ENCODE peak calls at places on chromosomes 13 and 19, in seven cellular contexts. Y is foreskin keratinocyte; H is ovary; A is PC-3; I is fibroblast of lung; M is CD8-positive, alpha-beta memory T cell; Z is ascending aorta. U is an unnamed sample.

GRCh38 chr19:23287620-23288019 is 37.4 kb upstream of the ZNF724 start:
- DNase-seq in A (no peak), Z (no peak), I (no peak), M (no peak), Y (no peak), H (no peak), U (no peak)

GRCh38 chr13:100633461-100633860 is 41.1 kb downstream of the TMTC4 start:
- DNase-seq in I (peak), Z (no peak), Y (peak), M (no peak), A (peak), H (no peak), U (peak)

GRCh38 chr19:30227071-30227621 is 145.0 kb upstream of the ZNF536 start:
- DNase-seq in H (no peak), I (no peak), Z (no peak), M (no peak), A (no peak), Y (no peak), U (no peak)

GRCh38 chr13:22449251-22449650 is 731.5 kb upstream of the SGCG start:
- DNase-seq in Z (no peak), I (no peak), M (no peak), A (no peak), H (no peak), Y (no peak), U (no peak)

GRCh38 chr13:30581582-30581981 is 36.1 kb upstream of the USPL1 start:
- DNase-seq in M (no peak), H (no peak), I (no peak), Y (peak), Z (no peak), A (peak), U (no peak)

GRCh38 chr13:37652596-37652995 is 54.0 kb upstream of the POSTN start:
- DNase-seq in Z (no peak), Y (peak), H (no peak), M (no peak), I (peak), A (peak), U (no peak)

GRCh38 chr13:101149735-101150380 is 266.4 kb downstream of the NALCN start:
- DNase-seq in Y (no peak), I (peak), A (peak), H (no peak), Z (no peak), M (no peak), U (no peak)

GRCh38 chr19:23002690-23003422 is at the start of gene ZNF728:
- DNase-seq in Z (peak), A (no peak), H (peak), Y (no peak), M (no peak), I (no peak), U (no peak)

GRCh38 chr13:60957816-60958215 is 457.8 kb downstream of the PCDH20 start:
- DNase-seq in H (no peak), A (no peak), Z (no peak), I (no peak), M (no peak), Y (no peak), U (no peak)

GRCh38 chr13:41500501-41500900 is 43.2 kb downstream of the RGCC start:
- DNase-seq in Y (peak), I (peak), H (no peak), Z (no peak), A (peak), M (no peak), U (peak)

GRCh38 chr19:42407816-42408175 is 17.7 kb upstream of the CNFN start:
- DNase-seq in I (no peak), Z (no peak), Y (no peak), H (no peak), M (no peak), A (no peak), U (no peak)

GRCh38 chr19:21482863-21483276 is 22.5 kb upstream of the ZNF429 start:
- DNase-seq in I (peak), Y (peak), M (peak), H (peak), Z (peak), A (peak), U (no peak)

GRCh38 chr13:98853791-98854191 is 101.3 kb upstream of the SLC15A1 start:
- DNase-seq in Z (peak), Y (no peak), A (no peak), I (peak), M (no peak), H (no peak), U (peak)

GRCh38 chr19:4326837-4327251 is 11.8 kb downstream of the STAP2 start:
- DNase-seq in A (no peak), Y (no peak), M (peak), I (no peak), H (peak), Z (no peak), U (no peak)

GRCh38 chr13:44680746-44681355 is 104.7 kb upstream of the TSC22D1 start:
- DNase-seq in I (no peak), A (no peak), Z (no peak), M (no peak), Y (no peak), H (no peak), U (no peak)

GRCh38 chr19:6736169-6736916 is 1.0 kb downstream of the GPR108 start:
- DNase-seq in Z (peak), I (peak), A (peak), H (peak), Y (peak), M (peak), U (no peak)

GRCh38 chr19:7145494-7145893 is 76.0 kb downstream of the ZNF557 start:
- DNase-seq in M (no peak), Z (no peak), A (peak), I (no peak), H (no peak), Y (no peak), U (peak)

GRCh38 chr19:13094771-13095392 is 7.8 kb downstream of the LYL1 start:
- DNase-seq in Y (no peak), H (no peak), Z (peak), I (no peak), M (no peak), A (peak), U (no peak)

GRCh38 chr13:23044906-23045305 is 135.9 kb upstream of the SGCG start:
- DNase-seq in Z (no peak), A (no peak), Y (peak), H (no peak), I (no peak), M (no peak), U (no peak)

DNA sequence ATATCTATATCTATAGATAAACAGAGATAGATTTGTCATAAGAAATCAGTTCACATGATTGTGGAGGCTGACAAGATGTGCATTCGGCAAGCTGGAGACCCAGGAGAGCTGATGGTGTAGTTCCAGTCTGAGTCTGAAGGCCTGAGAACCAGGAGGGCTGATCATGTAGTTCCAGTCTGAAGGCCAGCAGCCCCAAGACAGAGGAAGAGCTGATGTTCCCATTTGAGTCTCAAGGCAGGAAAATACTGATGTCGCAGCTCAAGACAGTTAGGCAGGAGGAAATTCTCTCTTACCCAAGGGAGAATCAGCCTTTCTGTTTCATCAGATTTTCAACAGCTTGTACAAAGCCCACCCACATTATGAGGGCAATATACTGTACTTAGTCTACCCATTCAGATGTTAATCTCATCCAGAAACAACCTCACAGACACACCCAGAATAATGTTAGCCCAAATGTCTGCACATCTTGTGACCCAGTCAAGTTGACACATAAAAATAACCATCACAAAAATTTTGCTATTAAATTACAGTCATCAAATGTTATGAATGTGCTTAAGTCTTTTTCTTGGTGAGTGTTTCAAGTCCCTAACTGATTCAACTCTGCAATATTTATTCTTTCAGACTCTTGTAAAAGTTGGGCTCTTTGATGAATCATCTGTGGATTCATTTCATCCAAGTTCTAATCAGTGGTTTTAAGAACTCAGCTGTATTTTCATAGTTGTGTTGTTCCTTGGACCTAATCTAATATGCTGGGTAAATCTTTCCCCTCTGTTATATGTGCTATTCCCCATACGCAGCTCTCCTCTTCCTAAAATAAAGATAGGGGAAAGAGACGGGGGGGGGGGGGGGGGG is 22.7 kb upstream of the LRCH1 start:
- DNase-seq in M (no peak), A (peak), I (peak), Y (no peak), H (no peak), Z (no peak), U (peak)
- H3K27ac ChIP-seq in M (no peak), A (peak), I (no peak), Y (no peak), H (no peak), Z (peak), U (no peak)

GRCh38 chr19:51927859-51928258 is 587 bp downstream of the ZNF613 start:
- DNase-seq in Y (no peak), M (no peak), H (no peak), A (no peak), I (no peak), Z (no peak), U (no peak)
- H3K27ac ChIP-seq in Y (no peak), M (peak), H (no peak), A (no peak), I (peak), Z (no peak), U (no peak)

GRCh38 chr19:36686365-36687213 is 823 bp upstream of the ZNF567 start:
- DNase-seq in I (no peak), Z (no peak), M (no peak), A (peak), H (peak), Y (peak), U (no peak)
- H3K27ac ChIP-seq in I (peak), Z (peak), M (peak), A (no peak), H (no peak), Y (no peak), U (no peak)

GRCh38 chr19:41352279-41352608 is 1.5 kb downstream of the TGFB1 start:
- DNase-seq in A (no peak), Y (no peak), H (no peak), I (no peak), Z (no peak), M (no peak), U (no peak)

GRCh38 chr19:41351339-41352245 is 2.1 kb downstream of the TGFB1 start:
- DNase-seq in A (peak), I (peak), H (peak), Y (peak), Z (peak), M (peak), U (no peak)

GRCh38 chr19:41352609-41353465 is 885 bp downstream of the TGFB1 start:
- DNase-seq in Y (peak), Z (peak), M (peak), I (peak), H (peak), A (peak), U (no peak)

GRCh38 chr19:41353466-41354342 is at the start of gene TGFB1:
- DNase-seq in M (peak), H (peak), Z (peak), A (peak), Y (peak), I (peak), U (no peak)

DNA sequence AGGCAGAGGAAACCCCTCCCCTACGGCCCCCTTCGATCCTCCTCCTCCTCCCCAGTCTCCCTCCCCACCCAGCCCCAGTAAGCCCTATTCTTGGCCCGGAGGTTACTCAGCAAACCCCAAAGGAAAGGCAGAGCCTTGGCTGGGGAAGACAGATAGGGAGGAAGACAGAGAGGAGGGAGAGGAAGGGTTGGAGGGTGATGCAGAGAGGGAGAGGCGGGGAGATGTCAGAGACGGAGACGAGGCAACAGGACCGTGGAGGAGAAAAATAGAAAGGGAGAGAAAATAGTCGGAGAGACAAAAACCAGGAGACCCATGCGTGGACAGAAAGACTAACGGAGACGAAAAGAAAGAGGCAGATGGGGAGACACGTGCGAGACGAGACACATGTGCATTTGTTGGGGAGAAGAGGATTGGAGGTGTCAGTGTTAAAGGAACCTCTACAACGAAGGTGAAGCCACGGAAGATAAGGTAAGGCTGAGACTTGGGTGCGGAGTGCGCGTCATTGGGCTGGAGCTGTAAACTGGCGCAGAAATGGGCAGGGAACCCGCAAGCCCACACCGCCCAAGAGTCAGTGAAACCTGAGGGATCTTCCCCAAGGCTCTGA is 2.9 kb downstream of the TGFB1 start:
- DNase-seq in H (no peak), Y (peak), I (peak), M (no peak), Z (no peak), A (no peak), U (no peak)
- H3K27ac ChIP-seq in H (peak), Y (no peak), I (peak), M (peak), Z (peak), A (no peak), U (peak)

GRCh38 chr13:80047406-80047805 is 293.5 kb downstream of the SPRY2 start:
- DNase-seq in Z (no peak), M (no peak), Y (no peak), A (peak), I (peak), H (no peak), U (no peak)
- H3K27ac ChIP-seq in Z (peak), M (no peak), Y (no peak), A (no peak), I (peak), H (no peak), U (no peak)

DNA sequence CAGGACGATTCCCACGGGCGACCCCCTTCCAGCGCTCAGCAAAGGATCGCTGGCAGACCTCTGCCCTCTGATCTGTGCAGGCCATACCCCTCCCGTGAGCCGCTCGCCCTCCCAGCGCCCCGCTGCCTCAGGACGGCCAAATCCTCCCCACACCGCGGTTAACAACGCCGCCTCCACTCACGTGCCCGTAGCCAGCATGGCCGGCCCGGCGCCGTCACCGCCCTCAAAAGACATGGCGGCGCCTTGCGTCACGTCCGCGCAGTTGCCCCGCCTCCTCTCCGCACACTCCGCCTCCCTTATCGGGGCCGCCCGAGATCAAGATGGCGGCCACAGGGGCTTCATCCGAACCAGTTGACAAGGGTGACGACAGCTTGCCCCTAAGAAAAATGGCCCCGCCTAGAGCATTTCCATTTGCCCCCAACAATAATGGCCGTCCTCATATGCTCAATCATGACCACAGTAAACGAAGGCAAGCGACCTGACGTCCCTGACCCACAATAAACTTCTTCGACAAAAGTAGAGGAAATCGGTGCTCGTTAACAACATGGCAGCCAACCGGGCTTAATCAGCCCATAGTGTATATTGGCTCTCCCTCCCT is 634 bp downstream of the AKT1S1 start:
- DNase-seq in M (peak), H (peak), Y (peak), A (peak), I (peak), Z (peak), U (peak)
- H3K27ac ChIP-seq in M (peak), H (peak), Y (peak), A (peak), I (peak), Z (peak), U (peak)

GRCh38 chr19:10643166-10643967 is 10.8 kb upstream of the ILF3 start:
- DNase-seq in I (no peak), M (no peak), H (no peak), A (no peak), Z (no peak), Y (no peak), U (no peak)
- H3K27ac ChIP-seq in I (no peak), M (no peak), H (no peak), A (no peak), Z (peak), Y (no peak), U (peak)

GRCh38 chr13:33107403-33107760 is 91.2 kb downstream of the KL start:
- DNase-seq in H (no peak), I (no peak), Y (no peak), Z (no peak), M (no peak), A (no peak), U (no peak)

GRCh38 chr13:33106656-33107402 is 90.6 kb downstream of the KL start:
- DNase-seq in M (no peak), Z (no peak), I (no peak), A (no peak), Y (no peak), H (no peak), U (no peak)

GRCh38 chr13:33101835-33102234 is 85.6 kb downstream of the KL start:
- DNase-seq in H (no peak), M (no peak), I (no peak), A (no peak), Z (no peak), Y (no peak), U (no peak)

GRCh38 chr13:33108620-33109019 is 92.4 kb downstream of the KL start:
- DNase-seq in Y (no peak), A (no peak), M (no peak), Z (no peak), H (no peak), I (peak), U (no peak)

GRCh38 chr13:33105387-33106005 is 89.3 kb downstream of the KL start:
- DNase-seq in M (no peak), A (no peak), H (no peak), Z (no peak), I (no peak), Y (no peak), U (no peak)
- H3K27ac ChIP-seq in M (no peak), A (no peak), H (no peak), Z (peak), I (no peak), Y (no peak), U (no peak)

GRCh38 chr19:38559428-38560401 is 58.0 kb downstream of the MAP4K1 start:
- DNase-seq in A (no peak), H (no peak), M (peak), Y (peak), I (peak), Z (no peak), U (peak)
- H3K27ac ChIP-seq in A (no peak), H (no peak), M (no peak), Y (peak), I (no peak), Z (no peak), U (peak)

DNA sequence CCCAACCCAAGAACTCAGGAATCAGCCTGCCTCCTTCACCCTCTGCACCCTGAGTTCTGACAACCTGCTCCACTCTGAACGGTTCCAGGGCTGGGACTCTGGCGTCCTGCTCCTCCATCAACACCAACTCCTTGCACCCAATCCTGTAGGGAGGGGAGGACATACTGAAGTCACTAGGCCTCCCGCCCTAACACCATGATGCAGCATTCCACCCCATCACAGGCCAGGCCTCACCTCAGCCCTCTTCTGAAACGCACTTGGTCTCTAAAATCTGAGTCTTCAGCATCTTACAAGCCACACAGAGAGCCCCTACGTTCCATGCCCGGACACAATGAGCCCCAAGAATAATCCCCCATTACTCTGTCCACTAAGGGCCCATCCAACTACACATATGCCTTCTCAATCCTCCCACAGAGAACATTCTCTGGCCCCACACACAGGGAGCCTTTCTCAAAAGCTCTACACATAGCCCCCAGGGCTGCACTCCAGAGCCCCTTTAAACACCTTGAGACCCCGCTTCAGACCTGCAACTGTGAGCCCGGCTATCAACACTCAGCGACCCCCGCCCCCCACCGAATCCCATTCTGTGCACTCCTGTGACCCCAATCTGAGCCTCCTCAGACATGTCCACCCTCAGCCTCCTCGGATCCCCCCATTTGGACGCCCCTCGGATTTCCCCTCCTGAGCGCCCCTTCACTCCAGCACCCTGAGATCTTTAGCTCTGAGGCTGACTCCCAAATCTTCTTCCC is 559 bp downstream of the ALKBH6 start:
- DNase-seq in A (no peak), I (no peak), H (no peak), Z (no peak), Y (no peak), M (no peak), U (no peak)
- H3K27ac ChIP-seq in A (no peak), I (peak), H (peak), Z (peak), Y (peak), M (peak), U (peak)

U was measured in epithelial cell of prostate.